ENCODE peak calls at places on chromosomes 7 and 10, in five cellular contexts. O is NCI-H1694 treated with DMSO at 0.1 percent for 48 hours; W is MCF 10A; D is HCEC 1CT; R is activated CD8-positive, alpha-beta memory T cell treated with anti-CD3 and anti-CD28 coated beads for 1 hour. M is an unnamed sample.

GRCh38 chr7:105876964-105877601 is 684 bp upstream of the ATXN7L1 start:
- DNase-seq in O (peak), D (peak), R (no peak), W (peak), M (peak)

GRCh38 chr7:45974540-45975360 is 53.7 kb upstream of the IGFBP3 start:
- DNase-seq in W (no peak), R (no peak), D (no peak), O (no peak), M (no peak)

GRCh38 chr10:90314718-90315117 is 543.1 kb downstream of the HTR7 start:
- DNase-seq in D (no peak), O (no peak), W (no peak), R (no peak), M (no peak)

GRCh38 chr7:17401806-17402627 is 103.6 kb downstream of the AHR start:
- DNase-seq in D (no peak), W (no peak), O (no peak), R (no peak), M (no peak)

GRCh38 chr7:107920048-107920772 is 29.2 kb downstream of the DLD start:
- DNase-seq in R (no peak), D (no peak), O (no peak), W (peak), M (peak)

GRCh38 chr7:153447021-153447420 is 605.2 kb upstream of the DPP6 start:
- DNase-seq in O (no peak), D (no peak), R (no peak), W (no peak), M (no peak)

GRCh38 chr7:71868797-71869196 is 543.3 kb downstream of the CALN1 start:
- DNase-seq in D (peak), O (no peak), R (no peak), W (no peak), M (no peak)

GRCh38 chr7:27547401-27547800 is 115.3 kb downstream of the HIBADH start:
- DNase-seq in W (no peak), R (no peak), D (peak), O (no peak), M (peak)

GRCh38 chr7:9835204-9835603 is 1138.5 kb upstream of the PHF14 start:
- DNase-seq in O (no peak), W (no peak), R (no peak), D (no peak), M (no peak)

GRCh38 chr7:90312745-90313144 is 8.4 kb downstream of the FAM237B start:
- DNase-seq in R (no peak), O (peak), W (peak), D (no peak), M (no peak)

GRCh38 chr7:1098243-1099153 is 10.6 kb downstream of the GPER1 start:
- DNase-seq in O (no peak), W (no peak), D (no peak), R (no peak), M (no peak)

GRCh38 chr10:131874991-131875451 is 25.8 kb upstream of the PPP2R2D start:
- DNase-seq in O (peak), R (no peak), D (peak), W (peak), M (peak)

GRCh38 chr7:33471636-33472242 is 342.4 kb downstream of the BBS9 start:
- DNase-seq in D (no peak), O (no peak), W (no peak), R (no peak), M (no peak)

M was measured in IMR-90.